ENCODE peak calls at places on chromosomes 6 and 20, in four cellular contexts. E, W, T and S are unnamed samples.

GRCh38 chr6:122726649-122727048 is 52.9 kb upstream of the FABP7 start:
- DNase-seq in E (no peak), W (no peak), T (peak; percentile 40), S (no peak)

GRCh38 chr6:155234167-155234566 is 29.6 kb upstream of the CLDN20 start:
- DNase-seq in E (no peak), W (no peak), T (no peak), S (no peak)

GRCh38 chr6:130309028-130309427 is 56.8 kb upstream of the TMEM200A start:
- DNase-seq in E (no peak), W (no peak), T (no peak), S (no peak)

GRCh38 chr6:30219244-30219643 is 6.0 kb upstream of the TRIM26 start:
- DNase-seq in E (peak; percentile 39), W (no peak), T (peak; percentile 73), S (peak; percentile 30)

GRCh38 chr20:41440882-41441281 is 74.3 kb upstream of the EMILIN3 start:
- DNase-seq in E (no peak), W (no peak), T (no peak), S (no peak)

GRCh38 chr6:33425668-33426577 is 6.1 kb downstream of the SYNGAP1 start:
- DNase-seq in E (peak; percentile 82), W (peak; percentile 88), T (peak; percentile 91), S (peak; percentile 86)

GRCh38 chr20:53004267-53004813 is 32.2 kb downstream of the TSHZ2 start:
- DNase-seq in E (no peak), W (no peak), T (no peak), S (no peak)

GRCh38 chr20:63735859-63736718 is at the start of gene LIME1:
- DNase-seq in E (no peak), W (no peak), T (no peak), S (no peak)

GRCh38 chr20:4041748-4042411 is 26.5 kb upstream of the RNF24 start:
- DNase-seq in E (no peak), W (no peak), T (peak; percentile 79), S (no peak)

GRCh38 chr6:83065511-83066192 is at the start of gene UBE3D:
- DNase-seq in E (peak; percentile 81), W (peak; percentile 89), T (peak; percentile 94), S (peak; percentile 92)

GRCh38 chr6:148509789-148510581 is 167.3 kb downstream of the SASH1 start:
- DNase-seq in E (peak; percentile 65), W (peak; percentile 88), T (peak; percentile 98), S (peak; percentile 56)

GRCh38 chr6:110587328-110587727 is 110.9 kb upstream of the SLC22A16 start:
- DNase-seq in E (no peak), W (no peak), T (no peak), S (no peak)

GRCh38 chr6:146657432-146657831 is 58.7 kb downstream of the ADGB start:
- DNase-seq in E (no peak), W (no peak), T (no peak), S (no peak)

GRCh38 chr6:15023448-15023847 is 222.4 kb upstream of the JARID2 start:
- DNase-seq in E (no peak), W (no peak), T (no peak), S (no peak)

GRCh38 chr6:129785756-129786135 is 75.4 kb downstream of the TMEM244 start:
- DNase-seq in E (no peak), W (no peak), T (no peak), S (no peak)

GRCh38 chr20:19095762-19096161 is 116.7 kb upstream of the SLC24A3 start:
- DNase-seq in E (no peak), W (no peak), T (no peak), S (no peak)

GRCh38 chr20:35604444-35604750 is 11.2 kb upstream of the SPAG4 start:
- DNase-seq in E (no peak), W (no peak), T (no peak), S (no peak)

GRCh38 chr20:20743511-20744169 is 31.2 kb upstream of the RALGAPA2 start:
- DNase-seq in E (no peak), W (peak; percentile 89), T (no peak), S (peak; percentile 70)

GRCh38 chr6:136609878-136610706 is 59.9 kb upstream of the MAP7 start:
- DNase-seq in E (peak; percentile 98), W (peak; percentile 73), T (peak; percentile 97), S (no peak)

GRCh38 chr20:4998160-4998651 is 3.1 kb downstream of the SLC23A2 start:
- DNase-seq in E (no peak), W (no peak), T (no peak), S (no peak)

GRCh38 chr6:1200706-1201105 is 111.2 kb upstream of the FOXQ1 start:
- DNase-seq in E (peak; percentile 89), W (no peak), T (peak; percentile 99), S (no peak)

GRCh38 chr6:148166339-148166949 is 176.2 kb upstream of the SASH1 start:
- DNase-seq in E (peak; percentile 62), W (no peak), T (peak; percentile 75), S (peak; percentile 23)

GRCh38 chr6:24935753-24936152 is at the start of gene RIPOR2:
- DNase-seq in E (no peak), W (no peak), T (no peak), S (peak; percentile 25)

GRCh38 chr6:26183237-26183580 is 96.0 kb downstream of the HFE start:
- DNase-seq in E (no peak), W (no peak), T (no peak), S (no peak)

GRCh38 chr20:41344477-41344876 is 3.9 kb downstream of the LPIN3 start:
- DNase-seq in E (no peak), W (no peak), T (no peak), S (no peak)

GRCh38 chr6:39342692-39343460 is 20.4 kb upstream of the KCNK16 start:
- DNase-seq in E (no peak), W (no peak), T (no peak), S (no peak)

GRCh38 chr20:33783256-33783655 is 27.9 kb upstream of the CHMP4B start:
- DNase-seq in E (no peak), W (no peak), T (no peak), S (no peak)

GRCh38 chr6:5471637-5472430 is 210.5 kb downstream of the FARS2 start:
- DNase-seq in E (no peak), W (no peak), T (no peak), S (no peak)

GRCh38 chr20:62451970-62452369 is 23.8 kb downstream of the GATA5 start:
- DNase-seq in E (no peak), W (no peak), T (no peak), S (no peak)

GRCh38 chr6:169956580-169956979 is 205.2 kb downstream of the ERMARD start:
- DNase-seq in E (no peak), W (peak; percentile 18), T (no peak), S (no peak)

GRCh38 chr6:151109361-151109760 is 130.4 kb upstream of the AKAP12 start:
- DNase-seq in E (peak; percentile 91), W (no peak), T (no peak), S (no peak)

GRCh38 chr6:123945386-123945785 is 141.7 kb downstream of the NKAIN2 start:
- DNase-seq in E (no peak), W (no peak), T (no peak), S (no peak)

GRCh38 chr6:142846883-142847287 is 98.1 kb downstream of the HIVEP2 start:
- DNase-seq in E (peak; percentile 75), W (peak; percentile 76), T (peak; percentile 95), S (peak; percentile 58)

GRCh38 chr6:54084234-54084633 is 27.0 kb upstream of the MLIP start:
- DNase-seq in E (no peak), W (no peak), T (no peak), S (no peak)

GRCh38 chr6:130560231-130560630 is 194.4 kb downstream of the TMEM200A start:
- DNase-seq in E (no peak), W (no peak), T (peak; percentile 30), S (no peak)

GRCh38 chr6:100774681-100775080 is 106.4 kb downstream of the ASCC3 start:
- DNase-seq in E (no peak), W (no peak), T (peak; percentile 10), S (no peak)

GRCh38 chr6:72646604-72647485 is 25.0 kb downstream of the KCNQ5 start:
- DNase-seq in E (no peak), W (no peak), T (peak; percentile 19), S (no peak)

GRCh38 chr6:97040355-97040860 is 115.9 kb downstream of the KLHL32 start:
- DNase-seq in E (no peak), W (no peak), T (no peak), S (no peak)

GRCh38 chr20:33655164-33655563 is 7.0 kb upstream of the C20orf144 start:
- DNase-seq in E (no peak), W (no peak), T (no peak), S (no peak)